ENCODE peak calls at places on chromosomes 6 and 20, in eight cellular contexts. V is activated CD4-positive, alpha-beta T cell treated with anti-CD3 and anti-CD28 coated beads for 36 hours; I is NCI-H524; H is hippocampal formation; Y is left cardiac atrium; N is AG04449; L is stimulated activated naive CD4-positive, alpha-beta T cell; B is SK-N-SH. C is an unnamed sample.
A peak's percentile ranks its signal among the peaks of the same experiment; 100 is the strongest.

GRCh38 chr6:37170273-37171140 is 555 bp downstream of the PIM1 start:
- DNase-seq in V (peak; percentile 73), I (peak; percentile 74), H (peak; percentile 60), Y (peak; percentile 63), N (no peak), L (peak; percentile 45), B (peak; percentile 81), C (peak; percentile 35)

GRCh38 chr20:7094438-7094997 is 327.0 kb downstream of the BMP2 start:
- DNase-seq in V (peak; percentile 40), I (peak; percentile 82), H (peak; percentile 2), Y (no peak), N (no peak), L (no peak), B (peak; percentile 22), C (no peak)

GRCh38 chr6:166277021-166277420 is 31.2 kb downstream of the PRR18 start:
- DNase-seq in V (no peak), I (no peak), H (peak; percentile 68), Y (no peak), N (no peak), L (no peak), B (no peak), C (peak; percentile 57)

GRCh38 chr6:33207569-33208088 is 671 bp upstream of the RING1 start:
- DNase-seq in V (peak; percentile 36), I (peak; percentile 38), H (no peak), Y (peak; percentile 68), N (no peak), L (no peak), B (peak; percentile 81), C (peak; percentile 29)

GRCh38 chr6:43287717-43288679 is 10.1 kb upstream of the SLC22A7 start:
- DNase-seq in V (no peak), I (no peak), H (no peak), Y (no peak), N (no peak), L (no peak), B (no peak), C (no peak)

GRCh38 chr6:53795702-53796450 is 1.1 kb downstream of the LRRC1 start:
- DNase-seq in V (peak; percentile 30), I (peak; percentile 34), H (no peak), Y (peak; percentile 50), N (no peak), L (peak; percentile 9), B (peak; percentile 30), C (peak; percentile 27)

GRCh38 chr20:50048420-50049166 is 64.4 kb downstream of the UBE2V1 start:
- DNase-seq in V (peak; percentile 26), I (peak; percentile 48), H (no peak), Y (peak; percentile 54), N (no peak), L (no peak), B (no peak), C (no peak)

GRCh38 chr6:166304106-166304505 is 4.1 kb downstream of the PRR18 start:
- DNase-seq in V (no peak), I (no peak), H (no peak), Y (no peak), N (no peak), L (no peak), B (no peak), C (no peak)

GRCh38 chr20:60465993-60466682 is 507.9 kb downstream of the CDH26 start:
- DNase-seq in V (no peak), I (no peak), H (no peak), Y (no peak), N (no peak), L (no peak), B (no peak), C (no peak)

GRCh38 chr20:22342410-22342809 is 242.0 kb downstream of the FOXA2 start:
- DNase-seq in V (no peak), I (no peak), H (no peak), Y (no peak), N (no peak), L (no peak), B (no peak), C (no peak)

GRCh38 chr6:137341721-137342195 is 122.6 kb upstream of the IFNGR1 start:
- DNase-seq in V (peak; percentile 60), I (peak; percentile 96), H (peak; percentile 55), Y (peak; percentile 29), N (no peak), L (peak; percentile 29), B (peak; percentile 67), C (peak; percentile 49)

GRCh38 chr20:4633780-4634179 is 87.9 kb upstream of the PRND start:
- DNase-seq in V (no peak), I (no peak), H (no peak), Y (no peak), N (peak; percentile 77), L (no peak), B (no peak), C (no peak)

GRCh38 chr6:57221191-57221935 is 744 bp downstream of the RAB23 start:
- DNase-seq in V (peak; percentile 64), I (peak; percentile 57), H (peak; percentile 17), Y (peak; percentile 62), N (no peak), L (no peak), B (peak; percentile 84), C (peak; percentile 59)

C was measured in G401.